ENCODE peak calls at places on chromosomes 7 and 10, in five cellular contexts. A is A549; Z is effector memory CD4-positive, alpha-beta T cell; B is fibroblast of lung; U is K562. Y is an unnamed sample.

GRCh38 chr10:112227331-112227961 is 43.9 kb upstream of the GPAM start:
- DNase-seq in A (no peak), Z (no peak), B (peak), U (no peak), Y (no peak)

GRCh38 chr7:132516042-132516840 is 60.0 kb downstream of the PLXNA4 start:
- DNase-seq in A (peak), Z (no peak), B (peak), U (no peak), Y (no peak)

GRCh38 chr10:110681023-110681681 is 37.0 kb downstream of the RBM20 start:
- DNase-seq in A (peak), Z (no peak), B (peak), U (peak), Y (no peak)

GRCh38 chr10:6204341-6205191 is 1.8 kb downstream of the PFKFB3 start:
- DNase-seq in A (peak), Z (no peak), B (peak), U (no peak), Y (peak)

GRCh38 chr10:96420610-96421009 is 61.8 kb upstream of the OPALIN start:
- DNase-seq in A (no peak), Z (no peak), B (no peak), U (no peak), Y (no peak)

GRCh38 chr7:69439636-69440325 is 158.5 kb upstream of the AUTS2 start:
- DNase-seq in A (no peak), Z (no peak), B (no peak), U (no peak), Y (no peak)

GRCh38 chr10:102632394-102633062 is 11.8 kb upstream of the TRIM8 start:
- DNase-seq in A (no peak), Z (no peak), B (peak), U (no peak), Y (no peak)

GRCh38 chr7:64630496-64630895 is 35.4 kb upstream of the ZNF107 start:
- DNase-seq in A (peak), Z (no peak), B (no peak), U (peak), Y (no peak)

GRCh38 chr10:116742367-116743265 is at the start of gene HSPA12A:
- DNase-seq in A (peak), Z (no peak), B (peak), U (peak), Y (peak)

GRCh38 chr10:99631496-99631895 is 11.3 kb upstream of the SLC25A28 start:
- DNase-seq in A (no peak), Z (no peak), B (peak), U (no peak), Y (no peak)

GRCh38 chr10:42594246-42594650 is 44.1 kb downstream of the ZNF33B start:
- DNase-seq in A (no peak), Z (no peak), B (peak), U (no peak), Y (no peak)

GRCh38 chr7:4189151-4189570 is 492.9 kb upstream of the FOXK1 start:
- DNase-seq in A (no peak), Z (no peak), B (peak), U (no peak), Y (peak)

GRCh38 chr10:119505588-119506315 is 36.8 kb downstream of the RGS10 start:
- DNase-seq in A (no peak), Z (no peak), B (no peak), U (no peak), Y (no peak)

GRCh38 chr7:148972360-148972759 is 55.9 kb downstream of the PDIA4 start:
- DNase-seq in A (no peak), Z (no peak), B (no peak), U (no peak), Y (no peak)

GRCh38 chr7:112930787-112931186 is 140.6 kb upstream of the TMEM168 start:
- DNase-seq in A (no peak), Z (no peak), B (peak), U (no peak), Y (no peak)

GRCh38 chr10:20890009-20890408 is 7.1 kb downstream of the NEBL start:
- DNase-seq in A (no peak), Z (no peak), B (no peak), U (no peak), Y (no peak)

GRCh38 chr10:60000747-60001146 is 94.4 kb upstream of the CCDC6 start:
- DNase-seq in A (no peak), Z (no peak), B (no peak), U (no peak), Y (no peak)

GRCh38 chr10:68330852-68331454 is 911 bp upstream of the HNRNPH3 start:
- DNase-seq in A (peak), Z (no peak), B (peak), U (no peak), Y (peak)

GRCh38 chr7:84060760-84061261 is 133.8 kb downstream of the SEMA3A start:
- DNase-seq in A (peak), Z (no peak), B (no peak), U (no peak), Y (no peak)

DNA sequence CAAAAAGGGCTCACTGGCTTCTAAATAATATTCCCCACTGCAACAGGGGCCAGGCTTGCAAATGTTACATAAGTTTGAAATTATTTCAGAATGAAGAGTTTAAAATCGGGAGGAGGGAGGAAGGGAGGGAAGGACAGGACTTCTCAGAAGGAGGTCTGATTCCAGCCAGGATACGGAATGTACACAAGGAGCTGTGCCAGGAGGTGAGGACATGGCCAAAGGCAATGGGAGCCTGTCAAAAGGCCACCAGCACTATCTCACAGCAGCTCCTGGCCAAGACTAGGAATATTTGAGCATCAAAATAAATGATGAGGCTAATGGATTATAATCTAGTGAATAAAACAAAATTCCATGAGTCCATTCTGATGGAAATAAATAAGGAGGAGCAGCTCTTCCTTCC is 18.6 kb upstream of the DRGX start:
- DNase-seq in A (no peak), Z (no peak), B (no peak), U (no peak), Y (no peak)
- H3K27ac ChIP-seq in A (no peak), Z (no peak), B (no peak), U (no peak), Y (no peak)

GRCh38 chr10:89475567-89475966 is 59.8 kb downstream of the SLC16A12 start:
- DNase-seq in A (no peak), Z (no peak), B (peak), U (no peak), Y (no peak)

GRCh38 chr10:89476150-89476549 is 59.2 kb downstream of the SLC16A12 start:
- DNase-seq in A (no peak), Z (no peak), B (no peak), U (no peak), Y (no peak)

GRCh38 chr10:89476676-89477075 is 58.7 kb downstream of the SLC16A12 start:
- DNase-seq in A (peak), Z (no peak), B (no peak), U (no peak), Y (no peak)

GRCh38 chr10:89475137-89475536 is 60.3 kb downstream of the SLC16A12 start:
- DNase-seq in A (no peak), Z (no peak), B (no peak), U (no peak), Y (no peak)

GRCh38 chr10:89474452-89474851 is 60.1 kb downstream of the IFIT5 start:
- DNase-seq in A (no peak), Z (no peak), B (no peak), U (no peak), Y (no peak)
- H3K27ac ChIP-seq in A (peak), Z (no peak), B (no peak), U (no peak), Y (no peak)

DNA sequence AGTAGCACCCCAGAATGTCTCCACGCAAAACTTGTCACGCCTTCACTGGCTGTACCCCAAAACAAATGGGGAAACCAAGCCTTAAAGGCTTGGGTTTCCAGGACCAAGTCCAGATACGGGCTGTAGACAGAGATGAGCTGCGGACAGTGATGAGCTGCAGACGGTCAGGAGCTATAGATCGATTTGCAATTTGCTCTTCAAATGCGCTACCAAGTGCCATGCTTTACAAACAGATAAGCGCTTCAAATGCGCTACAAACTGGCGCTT is 658 bp upstream of the SGCE start:
- DNase-seq in A (no peak), Z (no peak), B (no peak), U (no peak), Y (no peak)
- H3K27ac ChIP-seq in A (peak), Z (no peak), B (no peak), U (no peak), Y (peak)

GRCh38 chr7:106999023-106999422 is 45.5 kb upstream of the PRKAR2B start:
- DNase-seq in A (no peak), Z (no peak), B (peak), U (no peak), Y (no peak)

GRCh38 chr7:107002804-107003137 is 41.7 kb upstream of the PRKAR2B start:
- DNase-seq in A (no peak), Z (no peak), B (no peak), U (no peak), Y (no peak)

GRCh38 chr7:107002131-107002803 is 42.2 kb upstream of the PRKAR2B start:
- DNase-seq in A (no peak), Z (no peak), B (peak), U (no peak), Y (no peak)

DNA sequence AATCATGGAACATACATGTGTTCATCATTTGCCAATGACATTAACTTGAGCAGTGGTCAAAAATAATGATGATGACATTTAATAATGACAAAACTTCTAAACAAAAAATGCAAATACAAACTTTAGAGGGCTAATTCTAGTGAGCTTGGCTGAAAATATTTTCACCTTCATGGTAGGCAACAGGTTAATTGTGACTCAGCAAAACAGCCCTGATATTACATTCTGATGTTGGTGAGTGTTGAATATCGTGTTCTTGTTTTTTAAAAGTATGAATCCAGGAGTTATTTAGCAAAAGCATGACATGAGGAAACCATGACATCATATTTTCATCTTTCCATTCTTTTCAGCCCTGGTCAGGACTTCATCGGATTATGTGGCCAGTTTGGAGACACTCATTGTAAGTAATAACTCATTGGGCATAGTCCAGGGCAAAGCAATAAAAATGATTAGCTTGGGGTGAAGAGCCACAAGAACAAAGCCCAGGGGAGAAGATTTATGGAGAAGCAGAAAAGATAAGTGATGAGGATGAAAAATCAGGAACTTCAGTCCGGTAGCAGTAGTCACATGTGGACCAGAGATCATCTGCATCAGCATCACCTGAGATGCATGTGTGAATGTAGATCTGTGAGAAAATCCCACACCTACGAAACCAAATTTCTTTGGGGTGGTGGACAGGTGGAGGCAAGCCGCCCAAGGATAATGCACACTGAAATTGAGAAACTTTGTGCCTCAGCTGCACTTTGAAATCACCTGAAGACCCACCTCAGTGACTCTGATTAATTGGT is 46.8 kb upstream of the PRKAR2B start:
- DNase-seq in A (no peak), Z (no peak), B (no peak), U (no peak), Y (no peak)
- H3K27ac ChIP-seq in A (no peak), Z (no peak), B (no peak), U (no peak), Y (no peak)

Y was measured in caudate nucleus.